ENCODE peak calls at places on chromosome 7, in nine cellular contexts. F, N, O, K, V, T, X, C and B are unnamed samples.

GRCh38 chr7:8084772-8085171 is 116.2 kb downstream of the GLCCI1 start:
- DNase-seq in T (no peak), C (no peak), V (no peak), F (no peak), O (no peak), K (no peak), X (no peak), N (no peak), B (no peak)

GRCh38 chr7:91034459-91035368 is 229.5 kb upstream of the FZD1 start:
- DNase-seq in N (peak), C (no peak), X (peak), V (peak), K (no peak), O (peak), T (peak), F (peak), B (peak)

GRCh38 chr7:148163246-148163645 is 427.3 kb upstream of the C7orf33 start:
- DNase-seq in K (no peak), T (no peak), X (no peak), V (no peak), O (no peak), C (no peak), F (no peak), N (no peak), B (no peak)

GRCh38 chr7:50620418-50620817 is 55.2 kb upstream of the DDC start:
- DNase-seq in O (no peak), X (no peak), F (no peak), V (no peak), N (no peak), T (no peak), C (no peak), K (no peak), B (no peak)

GRCh38 chr7:158093156-158093796 is 494.3 kb downstream of the PTPRN2 start:
- DNase-seq in T (no peak), C (no peak), F (no peak), X (no peak), N (no peak), K (no peak), O (no peak), V (no peak), B (no peak)

GRCh38 chr7:122942059-122942458 is 53.4 kb downstream of the TAS2R16 start:
- DNase-seq in X (no peak), C (no peak), K (no peak), T (no peak), O (no peak), N (no peak), V (no peak), F (no peak), B (no peak)

GRCh38 chr7:50693475-50693874 is 89.2 kb downstream of the GRB10 start:
- DNase-seq in N (no peak), F (no peak), C (no peak), O (no peak), K (no peak), T (no peak), X (no peak), V (no peak), B (no peak)

GRCh38 chr7:152522551-152522950 is 86.7 kb upstream of the KMT2C start:
- DNase-seq in O (peak), K (peak), N (no peak), C (no peak), T (no peak), X (no peak), V (peak), F (no peak), B (no peak)

GRCh38 chr7:80829527-80829926 is 89.3 kb downstream of the SEMA3C start:
- DNase-seq in V (no peak), C (no peak), O (no peak), F (no peak), K (no peak), N (no peak), X (no peak), T (no peak), B (no peak)

GRCh38 chr7:48636391-48637015 is 287.8 kb upstream of the CDC14C start:
- DNase-seq in X (no peak), F (no peak), O (no peak), N (no peak), V (no peak), T (no peak), C (no peak), K (no peak), B (peak)

GRCh38 chr7:15389073-15389472 is 172.7 kb downstream of the AGMO start:
- DNase-seq in N (no peak), O (no peak), X (no peak), T (no peak), F (no peak), K (no peak), C (no peak), V (no peak), B (no peak)

GRCh38 chr7:139750459-139751095 is 27.2 kb downstream of the HIPK2 start:
- DNase-seq in X (no peak), T (no peak), V (no peak), N (no peak), K (no peak), C (no peak), O (no peak), F (no peak), B (no peak)

GRCh38 chr7:128755816-128756476 is 16.8 kb downstream of the CALU start:
- DNase-seq in C (no peak), F (peak), O (no peak), X (peak), V (peak), K (no peak), N (no peak), T (no peak), B (no peak)